ENCODE peak calls at places on chromosomes 12 and 14, in eight cellular contexts. One of them, this sample, is unnamed.

GRCh38 chr12:50196537-50196936 is 29.4 kb upstream of the CERS5 start:
- DNase-seq in HTR-8/SVneo: no peak
- DNase-seq in mucosa of gallbladder: no peak
- DNase-seq in D341Med: no peak
- DNase-seq in activated T-helper 1 cell treated with anti-CD3 and anti-CD28 coated beads, Interleukin-2, amount 50 U/mL, for 16 hours: no peak
- DNase-seq in mesendoderm: no peak
- DNase-seq in NCI-H1694 treated with DMSO at 0.1 percent for 48 hours: no peak
- DNase-seq in aorta: no peak
- DNase-seq in this sample: no peak

GRCh38 chr12:42277426-42278115 is 39.5 kb upstream of the YAF2 start:
- DNase-seq in HTR-8/SVneo: no peak
- DNase-seq in mucosa of gallbladder: no peak
- DNase-seq in D341Med: no peak
- DNase-seq in activated T-helper 1 cell treated with anti-CD3 and anti-CD28 coated beads, Interleukin-2, amount 50 U/mL, for 16 hours: no peak
- DNase-seq in mesendoderm: no peak
- DNase-seq in NCI-H1694 treated with DMSO at 0.1 percent for 48 hours: no peak
- DNase-seq in aorta: no peak
- DNase-seq in this sample: no peak

GRCh38 chr14:54450535-54450934 is 9.4 kb upstream of the CNIH1 start:
- DNase-seq in HTR-8/SVneo: no peak
- DNase-seq in mucosa of gallbladder: no peak
- DNase-seq in D341Med: no peak
- DNase-seq in activated T-helper 1 cell treated with anti-CD3 and anti-CD28 coated beads, Interleukin-2, amount 50 U/mL, for 16 hours: no peak
- DNase-seq in mesendoderm: no peak
- DNase-seq in NCI-H1694 treated with DMSO at 0.1 percent for 48 hours: no peak
- DNase-seq in aorta: no peak
- DNase-seq in this sample: no peak

GRCh38 chr12:7113389-7113871 is 4.4 kb upstream of the C1RL start:
- DNase-seq in HTR-8/SVneo: peak
- DNase-seq in mucosa of gallbladder: peak
- DNase-seq in D341Med: peak
- DNase-seq in activated T-helper 1 cell treated with anti-CD3 and anti-CD28 coated beads, Interleukin-2, amount 50 U/mL, for 16 hours: no peak
- DNase-seq in mesendoderm: peak
- DNase-seq in NCI-H1694 treated with DMSO at 0.1 percent for 48 hours: peak
- DNase-seq in aorta: peak
- DNase-seq in this sample: no peak

GRCh38 chr12:43891856-43892574 is 56.1 kb downstream of the TMEM117 start:
- DNase-seq in HTR-8/SVneo: no peak
- DNase-seq in mucosa of gallbladder: no peak
- DNase-seq in D341Med: no peak
- DNase-seq in activated T-helper 1 cell treated with anti-CD3 and anti-CD28 coated beads, Interleukin-2, amount 50 U/mL, for 16 hours: no peak
- DNase-seq in mesendoderm: no peak
- DNase-seq in NCI-H1694 treated with DMSO at 0.1 percent for 48 hours: no peak
- DNase-seq in aorta: no peak
- DNase-seq in this sample: no peak

GRCh38 chr14:99156026-99156425 is 116.0 kb downstream of the BCL11B start:
- DNase-seq in HTR-8/SVneo: no peak
- DNase-seq in mucosa of gallbladder: no peak
- DNase-seq in D341Med: no peak
- DNase-seq in activated T-helper 1 cell treated with anti-CD3 and anti-CD28 coated beads, Interleukin-2, amount 50 U/mL, for 16 hours: no peak
- DNase-seq in mesendoderm: no peak
- DNase-seq in NCI-H1694 treated with DMSO at 0.1 percent for 48 hours: no peak
- DNase-seq in aorta: no peak
- DNase-seq in this sample: no peak

GRCh38 chr12:9856154-9856553 is 13.0 kb downstream of the CLEC2B start:
- DNase-seq in HTR-8/SVneo: no peak
- DNase-seq in mucosa of gallbladder: no peak
- DNase-seq in D341Med: no peak
- DNase-seq in activated T-helper 1 cell treated with anti-CD3 and anti-CD28 coated beads, Interleukin-2, amount 50 U/mL, for 16 hours: no peak
- DNase-seq in mesendoderm: no peak
- DNase-seq in NCI-H1694 treated with DMSO at 0.1 percent for 48 hours: no peak
- DNase-seq in aorta: no peak
- DNase-seq in this sample: no peak

GRCh38 chr14:94924189-94924588 is 154.3 kb upstream of the GSC start:
- DNase-seq in HTR-8/SVneo: no peak
- DNase-seq in mucosa of gallbladder: no peak
- DNase-seq in D341Med: no peak
- DNase-seq in activated T-helper 1 cell treated with anti-CD3 and anti-CD28 coated beads, Interleukin-2, amount 50 U/mL, for 16 hours: no peak
- DNase-seq in mesendoderm: peak
- DNase-seq in NCI-H1694 treated with DMSO at 0.1 percent for 48 hours: no peak
- DNase-seq in aorta: no peak
- DNase-seq in this sample: no peak

GRCh38 chr12:55659486-55660385 is 23.0 kb downstream of the OR10P1 start:
- DNase-seq in HTR-8/SVneo: no peak
- DNase-seq in mucosa of gallbladder: peak
- DNase-seq in D341Med: no peak
- DNase-seq in activated T-helper 1 cell treated with anti-CD3 and anti-CD28 coated beads, Interleukin-2, amount 50 U/mL, for 16 hours: no peak
- DNase-seq in mesendoderm: peak
- DNase-seq in NCI-H1694 treated with DMSO at 0.1 percent for 48 hours: no peak
- DNase-seq in aorta: no peak
- DNase-seq in this sample: peak

GRCh38 chr12:76311796-76312195 is 36.4 kb downstream of the BBS10 start:
- DNase-seq in HTR-8/SVneo: no peak
- DNase-seq in mucosa of gallbladder: no peak
- DNase-seq in D341Med: no peak
- DNase-seq in activated T-helper 1 cell treated with anti-CD3 and anti-CD28 coated beads, Interleukin-2, amount 50 U/mL, for 16 hours: no peak
- DNase-seq in mesendoderm: no peak
- DNase-seq in NCI-H1694 treated with DMSO at 0.1 percent for 48 hours: no peak
- DNase-seq in aorta: no peak
- DNase-seq in this sample: no peak

GRCh38 chr14:77761205-77761931 is 412 bp upstream of the SNW1 start:
- DNase-seq in HTR-8/SVneo: peak
- DNase-seq in mucosa of gallbladder: peak
- DNase-seq in D341Med: peak
- DNase-seq in activated T-helper 1 cell treated with anti-CD3 and anti-CD28 coated beads, Interleukin-2, amount 50 U/mL, for 16 hours: no peak
- DNase-seq in mesendoderm: peak
- DNase-seq in NCI-H1694 treated with DMSO at 0.1 percent for 48 hours: peak
- DNase-seq in aorta: peak
- DNase-seq in this sample: peak

GRCh38 chr12:17588968-17589367 is 501.0 kb downstream of the RERGL start:
- DNase-seq in HTR-8/SVneo: no peak
- DNase-seq in mucosa of gallbladder: peak
- DNase-seq in D341Med: peak
- DNase-seq in activated T-helper 1 cell treated with anti-CD3 and anti-CD28 coated beads, Interleukin-2, amount 50 U/mL, for 16 hours: no peak
- DNase-seq in mesendoderm: peak
- DNase-seq in NCI-H1694 treated with DMSO at 0.1 percent for 48 hours: peak
- DNase-seq in aorta: no peak
- DNase-seq in this sample: no peak

This sample was measured in left ventricle myocardium inferior.